ENCODE peak calls at places on chromosomes 1 and 21, in seven cellular contexts. R is psoas muscle, P is GM06990, E is HFF-Myc, Z is PC-3, M is BE2C, S is AG09309. X is an unnamed sample.

GRCh38 chr1:17885663-17886062 is 130.5 kb downstream of the ACTL8 start:
- DNase-seq in R (no peak), P (no peak), E (no peak), Z (no peak), M (no peak), S (no peak), X (no peak)

GRCh38 chr1:921011-921837 is 2.5 kb upstream of the SAMD11 start:
- DNase-seq in R (peak; percentile 74), P (peak; percentile 63), E (no peak), Z (peak; percentile 68), M (peak; percentile 90), S (no peak), X (no peak)

GRCh38 chr1:88890790-88891317 is 513 bp downstream of the GTF2B start:
- DNase-seq in R (no peak), P (no peak), E (no peak), Z (peak; percentile 30), M (peak; percentile 12), S (no peak), X (no peak)

GRCh38 chr1:29292344-29292743 is 56.0 kb downstream of the PTPRU start:
- DNase-seq in R (no peak), P (no peak), E (no peak), Z (no peak), M (no peak), S (no peak), X (no peak)

GRCh38 chr1:1567831-1568380 is 6.8 kb downstream of the SSU72 start:
- DNase-seq in R (no peak), P (no peak), E (no peak), Z (no peak), M (no peak), S (no peak), X (no peak)

GRCh38 chr1:145978860-145979745 is 14.6 kb downstream of the POLR3GL start:
- DNase-seq in R (peak; percentile 90), P (peak; percentile 83), E (peak; percentile 100), Z (peak; percentile 100), M (peak; percentile 90), S (peak; percentile 100), X (peak; percentile 82)

GRCh38 chr21:25273945-25274344 is 333.3 kb downstream of the MRPL39 start:
- DNase-seq in R (no peak), P (no peak), E (no peak), Z (no peak), M (no peak), S (no peak), X (no peak)

GRCh38 chr1:118093017-118093416 is 92.0 kb downstream of the SPAG17 start:
- DNase-seq in R (no peak), P (no peak), E (no peak), Z (no peak), M (no peak), S (no peak), X (no peak)

GRCh38 chr1:91712981-91713841 is 172.7 kb downstream of the TGFBR3 start:
- DNase-seq in R (peak; percentile 43), P (peak; percentile 45), E (no peak), Z (no peak), M (no peak), S (no peak), X (no peak)

GRCh38 chr1:208100906-208101305 is 143.3 kb downstream of the PLXNA2 start:
- DNase-seq in R (no peak), P (no peak), E (no peak), Z (no peak), M (no peak), S (no peak), X (no peak)

GRCh38 chr1:220775238-220775853 is 11.4 kb upstream of the MTARC1 start:
- DNase-seq in R (peak; percentile 35), P (no peak), E (no peak), Z (peak; percentile 62), M (peak; percentile 54), S (no peak), X (no peak)

GRCh38 chr1:116359060-116359830 is 13.8 kb upstream of the ATP1A1 start:
- DNase-seq in R (no peak), P (no peak), E (no peak), Z (peak; percentile 83), M (no peak), S (no peak), X (peak; percentile 65)

GRCh38 chr1:232822524-232822923 is 17.3 kb downstream of the MAP10 start:
- DNase-seq in R (no peak), P (no peak), E (no peak), Z (no peak), M (no peak), S (no peak), X (no peak)

GRCh38 chr1:181073638-181074037 is 14.9 kb upstream of the IER5 start:
- DNase-seq in R (no peak), P (no peak), E (peak; percentile 95), Z (peak; percentile 82), M (no peak), S (no peak), X (peak; percentile 80)

GRCh38 chr1:111582644-111583618 is 36.7 kb upstream of the RAP1A start:
- DNase-seq in R (no peak), P (no peak), E (no peak), Z (no peak), M (no peak), S (no peak), X (no peak)

GRCh38 chr21:43339668-43340067 is 87.3 kb downstream of the SIK1 start:
- DNase-seq in R (peak; percentile 46), P (no peak), E (no peak), Z (peak; percentile 17), M (no peak), S (no peak), X (no peak)

GRCh38 chr1:60149254-60149653 is 75.7 kb upstream of the C1orf87 start:
- DNase-seq in R (peak; percentile 61), P (no peak), E (no peak), Z (no peak), M (no peak), S (no peak), X (peak; percentile 29)

GRCh38 chr1:153152481-153152880 is 1.8 kb upstream of the SPRR2G start:
- DNase-seq in R (no peak), P (no peak), E (no peak), Z (no peak), M (no peak), S (no peak), X (no peak)

GRCh38 chr1:154767315-154768240 is 102.5 kb downstream of the KCNN3 start:
- DNase-seq in R (no peak), P (no peak), E (no peak), Z (no peak), M (peak; percentile 52), S (no peak), X (peak; percentile 8)

GRCh38 chr1:119093721-119094120 is 46.7 kb downstream of the WARS2 start:
- DNase-seq in R (no peak), P (no peak), E (no peak), Z (peak; percentile 7), M (no peak), S (no peak), X (no peak)

GRCh38 chr1:78055565-78056132 is 9.9 kb downstream of the GIPC2 start:
- DNase-seq in R (no peak), P (no peak), E (no peak), Z (no peak), M (no peak), S (no peak), X (no peak)

GRCh38 chr1:78061825-78062523 is 16.2 kb downstream of the GIPC2 start:
- DNase-seq in R (no peak), P (no peak), E (peak; percentile 94), Z (peak; percentile 39), M (no peak), S (peak; percentile 90), X (peak; percentile 89)

GRCh38 chr1:78060857-78061563 is 15.2 kb downstream of the GIPC2 start:
- DNase-seq in R (no peak), P (peak; percentile 36), E (no peak), Z (no peak), M (no peak), S (no peak), X (no peak)
- TF ChIP-seq CTCF in R (peak; percentile 6), P (peak; percentile 12), E (no peak), Z (peak; percentile 30), M (no peak), S (no peak), X (no peak)

DNA sequence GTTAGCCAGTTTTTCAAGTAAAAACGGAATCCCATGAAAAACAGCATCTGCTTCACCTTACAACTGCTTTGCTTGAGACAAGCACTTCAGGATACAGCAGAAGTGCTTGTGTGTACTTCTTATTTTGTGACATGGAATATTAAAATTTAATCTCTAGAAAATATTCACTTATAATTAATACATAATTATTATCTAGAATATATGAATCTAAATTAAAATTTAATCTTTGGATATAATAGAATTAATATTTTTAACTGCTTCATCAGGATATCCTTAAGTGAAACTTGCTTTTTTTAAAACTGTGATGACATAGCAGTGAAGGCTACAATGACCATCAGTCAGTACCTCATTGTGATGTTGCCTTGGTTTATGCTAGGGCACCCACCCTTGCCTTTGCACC is 148.4 kb upstream of the C1orf105 start:
- DNase-seq in R (no peak), P (no peak), E (no peak), Z (no peak), M (no peak), S (no peak), X (no peak)
- H3K4me3 ChIP-seq in R (no peak overlapping the region), P (no peak overlapping the region), E (no peak overlapping the region), Z (no peak overlapping the region), M (no peak overlapping the region), S (no peak overlapping the region), X (no peak overlapping the region)

DNA sequence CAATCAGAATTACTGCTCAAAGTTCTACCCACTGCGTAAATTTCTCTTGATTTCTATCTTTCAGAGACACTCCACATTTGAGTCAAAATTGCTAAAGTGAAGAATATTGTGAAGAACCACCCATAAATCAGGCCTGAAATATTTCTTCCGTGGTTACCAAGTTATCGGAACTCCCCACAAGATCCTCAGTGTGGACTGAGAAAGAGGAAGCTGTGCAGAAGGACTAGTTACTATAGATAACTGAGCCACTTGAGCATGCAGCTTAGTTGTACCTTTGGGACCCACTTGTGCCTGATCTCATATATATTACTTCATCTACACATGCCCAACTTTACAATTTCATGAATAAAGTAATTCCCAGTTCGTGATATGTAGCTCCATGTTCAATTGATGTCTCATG is 18.4 kb downstream of the RWDD3 start:
- DNase-seq in R (no peak), P (no peak), E (no peak), Z (no peak), M (no peak), S (no peak), X (no peak)
- TF ChIP-seq CTCF in R (no peak), P (no peak), E (no peak), Z (no peak), M (no peak), S (no peak), X (no peak)

DNA sequence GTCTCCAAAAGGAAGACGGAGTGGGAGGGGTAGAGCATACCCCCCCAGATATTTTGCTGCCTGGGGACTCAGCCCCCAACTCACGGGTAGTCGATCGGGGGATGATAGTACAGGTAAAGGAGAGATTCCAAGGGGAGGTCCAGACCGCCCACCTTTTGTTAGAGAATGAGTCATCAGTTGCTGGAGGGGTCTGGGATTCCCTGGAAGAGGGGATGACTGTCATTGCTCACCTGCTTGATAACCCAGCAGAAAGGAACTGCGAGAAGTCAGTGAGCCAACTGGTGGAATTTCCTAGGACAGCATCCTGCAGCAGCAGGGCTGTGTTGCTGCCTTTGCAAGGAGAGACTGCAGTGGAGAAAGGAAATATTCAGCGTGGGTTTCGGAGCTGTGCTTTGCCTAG is 64.4 kb downstream of the MACF1 start:
- DNase-seq in R (no peak), P (no peak), E (no peak), Z (no peak), M (no peak), S (no peak), X (no peak)
- H3K4me3 ChIP-seq in R (peak overlapping the region; percentile 37), P (peak overlapping the region; percentile 65), E (peak overlapping the region; percentile 41), Z (no peak overlapping the region), M (no peak overlapping the region), S (peak overlapping the region; percentile 48), X (no peak overlapping the region)